ENCODE peak calls at places on chromosomes 11 and 22, in ten cellular contexts. S is activated gamma-delta T cell treated with anti-CD3 and anti-CD28 coated beads, Interleukin-2, amount 50 U/mL, for 16 hours; N is DMS79; T is AG10803; C is NAMALWA; Q is NT2/D1; D is A549; A is Kasumi-1; W is nucleus accumbens; X is cardiac muscle cell. B is an unnamed sample.

GRCh38 chr11:45322111-45322705 is 36.1 kb upstream of the SYT13 start:
- DNase-seq in S (no peak), N (no peak), T (no peak), C (no peak), Q (no peak), D (no peak), A (no peak), W (no peak), X (no peak), B (peak)

GRCh38 chr11:9139628-9140357 is 48.4 kb upstream of the SCUBE2 start:
- DNase-seq in S (no peak), N (no peak), T (no peak), C (no peak), Q (no peak), D (no peak), A (no peak), W (no peak), X (no peak), B (no peak)

GRCh38 chr11:38191101-38191500 is 1593.1 kb upstream of the RAG2 start:
- DNase-seq in S (no peak), N (no peak), T (no peak), C (no peak), Q (no peak), D (no peak), A (no peak), W (no peak), X (no peak), B (no peak)

GRCh38 chr22:35622132-35622913 is 5.2 kb upstream of the MB start:
- DNase-seq in S (no peak), N (peak), T (no peak), C (no peak), Q (no peak), D (peak), A (no peak), W (peak), X (peak), B (no peak)

GRCh38 chr11:66470015-66470414 is 3.3 kb downstream of the PELI3 start:
- DNase-seq in S (no peak), N (no peak), T (no peak), C (no peak), Q (no peak), D (no peak), A (no peak), W (no peak), X (no peak), B (no peak)

GRCh38 chr11:112564228-112564955 is 303.7 kb upstream of the PLET1 start:
- DNase-seq in S (no peak), N (no peak), T (peak), C (no peak), Q (no peak), D (no peak), A (no peak), W (no peak), X (no peak), B (no peak)

GRCh38 chr11:13889566-13890214 is 72.8 kb upstream of the SPON1 start:
- DNase-seq in S (no peak), N (peak), T (no peak), C (no peak), Q (no peak), D (no peak), A (no peak), W (peak), X (no peak), B (no peak)

GRCh38 chr22:46533434-46533833 is 4.0 kb downstream of the CELSR1 start:
- DNase-seq in S (no peak), N (no peak), T (no peak), C (no peak), Q (no peak), D (peak), A (no peak), W (no peak), X (no peak), B (no peak)

GRCh38 chr11:107563702-107564101 is 1.8 kb downstream of the ALKBH8 start:
- DNase-seq in S (no peak), N (peak), T (peak), C (peak), Q (no peak), D (peak), A (peak), W (peak), X (peak), B (peak)

GRCh38 chr22:22928666-22929380 is 41.2 kb downstream of the IGLL5 start:
- DNase-seq in S (no peak), N (no peak), T (peak), C (peak), Q (no peak), D (no peak), A (peak), W (no peak), X (no peak), B (peak)

GRCh38 chr11:69464621-69464960 is 16.9 kb upstream of the LINC01488 start:
- DNase-seq in S (no peak), N (no peak), T (no peak), C (no peak), Q (no peak), D (no peak), A (no peak), W (no peak), X (no peak), B (no peak)

GRCh38 chr11:77361184-77361583 is 59.7 kb upstream of the GDPD4 start:
- DNase-seq in S (no peak), N (no peak), T (peak), C (no peak), Q (peak), D (peak), A (no peak), W (no peak), X (no peak), B (no peak)

GRCh38 chr11:63761870-63762661 is 6.5 kb downstream of the ZFTA start:
- DNase-seq in S (no peak), N (no peak), T (no peak), C (no peak), Q (peak), D (no peak), A (no peak), W (peak), X (peak), B (no peak)

GRCh38 chr11:69280994-69281393 is 13.0 kb upstream of the MYEOV start:
- DNase-seq in S (no peak), N (no peak), T (peak), C (no peak), Q (no peak), D (peak), A (no peak), W (no peak), X (no peak), B (no peak)

GRCh38 chr11:74570266-74571061 is 21.9 kb upstream of the POLD3 start:
- DNase-seq in S (no peak), N (peak), T (peak), C (peak), Q (no peak), D (peak), A (peak), W (no peak), X (peak), B (no peak)

GRCh38 chr11:57323503-57324153 is 1.1 kb downstream of the TNKS1BP1 start:
- DNase-seq in S (no peak), N (no peak), T (peak), C (no peak), Q (no peak), D (no peak), A (no peak), W (no peak), X (no peak), B (no peak)

GRCh38 chr11:127471662-127472061 is 471.1 kb upstream of the KIRREL3 start:
- DNase-seq in S (no peak), N (no peak), T (no peak), C (peak), Q (no peak), D (no peak), A (no peak), W (no peak), X (no peak), B (no peak)